ENCODE peak calls at places on chromosomes 3 and 15, in seven cellular contexts. F, H, Q, B, N, R and E are unnamed samples.

GRCh38 chr3:100954990-100955389 is 38.2 kb downstream of the ABI3BP start:
- DNase-seq in F (peak; percentile 95), H (no peak), Q (no peak), B (no peak), N (peak; percentile 20), R (no peak), E (peak; percentile 36)

GRCh38 chr15:82870727-82871576 is 61.5 kb downstream of the WHAMM start:
- DNase-seq in F (no peak), H (no peak), Q (no peak), B (no peak), N (peak; percentile 23), R (no peak), E (no peak)

GRCh38 chr15:70100495-70101331 is 3.0 kb upstream of the TLE3 start:
- DNase-seq in F (peak; percentile 59), H (peak; percentile 12), Q (peak; percentile 50), B (peak; percentile 51), N (peak; percentile 79), R (peak; percentile 80), E (peak; percentile 75)

GRCh38 chr3:59607628-59608027 is 557.8 kb upstream of the CFAP20DC start:
- DNase-seq in F (no peak), H (peak; percentile 34), Q (no peak), B (no peak), N (peak; percentile 23), R (no peak), E (peak; percentile 40)

GRCh38 chr3:119175869-119176756 is 2.7 kb downstream of the UPK1B start:
- DNase-seq in F (no peak), H (no peak), Q (no peak), B (no peak), N (peak; percentile 72), R (no peak), E (peak; percentile 83)

GRCh38 chr3:193992638-193993037 is 143.3 kb upstream of the HES1 start:
- DNase-seq in F (no peak), H (no peak), Q (no peak), B (no peak), N (no peak), R (no peak), E (no peak)

GRCh38 chr3:113953677-113954076 is 5.9 kb downstream of the ZDHHC23 start:
- DNase-seq in F (no peak), H (no peak), Q (no peak), B (no peak), N (no peak), R (no peak), E (no peak)

GRCh38 chr3:73516656-73517055 is 108.1 kb downstream of the PDZRN3 start:
- DNase-seq in F (no peak), H (no peak), Q (no peak), B (no peak), N (no peak), R (no peak), E (no peak)

GRCh38 chr3:48931944-48932580 is 13.4 kb downstream of the ARIH2 start:
- DNase-seq in F (no peak), H (no peak), Q (no peak), B (no peak), N (no peak), R (no peak), E (no peak)

GRCh38 chr3:38139652-38140051 is 1.2 kb downstream of the MYD88 start:
- DNase-seq in F (no peak), H (no peak), Q (no peak), B (no peak), N (no peak), R (peak; percentile 49), E (no peak)

GRCh38 chr3:27590437-27591320 is 106.5 kb upstream of the SLC4A7 start:
- DNase-seq in F (peak; percentile 53), H (no peak), Q (no peak), B (no peak), N (no peak), R (no peak), E (peak; percentile 41)

GRCh38 chr3:67389176-67389575 is 265.2 kb downstream of the SUCLG2 start:
- DNase-seq in F (no peak), H (no peak), Q (no peak), B (no peak), N (no peak), R (no peak), E (no peak)

GRCh38 chr3:143222505-143222904 is 102.9 kb downstream of the CHST2 start:
- DNase-seq in F (no peak), H (no peak), Q (no peak), B (no peak), N (no peak), R (no peak), E (no peak)

GRCh38 chr3:58620446-58620845 is 43.3 kb upstream of the FAM107A start:
- DNase-seq in F (no peak), H (no peak), Q (no peak), B (no peak), N (no peak), R (no peak), E (no peak)

GRCh38 chr3:120985242-120985641 is 77.2 kb downstream of the STXBP5L start:
- DNase-seq in F (no peak), H (no peak), Q (no peak), B (no peak), N (no peak), R (no peak), E (no peak)

GRCh38 chr3:114846252-114846651 is 300.8 kb downstream of the ZBTB20 start:
- DNase-seq in F (no peak), H (no peak), Q (no peak), B (no peak), N (no peak), R (peak; percentile 9), E (no peak)

GRCh38 chr3:138434276-138434874 is at the start of gene ESYT3:
- DNase-seq in F (no peak), H (peak; percentile 73), Q (peak; percentile 47), B (peak; percentile 48), N (peak; percentile 88), R (peak; percentile 97), E (peak; percentile 66)

GRCh38 chr3:154135511-154136173 is 14.5 kb downstream of the ARHGEF26 start:
- DNase-seq in F (no peak), H (peak; percentile 32), Q (no peak), B (no peak), N (no peak), R (no peak), E (peak; percentile 26)

GRCh38 chr3:157755254-157755653 is 252.0 kb upstream of the VEPH1 start:
- DNase-seq in F (no peak), H (no peak), Q (no peak), B (no peak), N (no peak), R (no peak), E (no peak)

GRCh38 chr15:49902791-49903481 is 216.1 kb downstream of the ATP8B4 start:
- DNase-seq in F (peak; percentile 12), H (no peak), Q (no peak), B (no peak), N (no peak), R (no peak), E (peak; percentile 26)

GRCh38 chr3:187694801-187695200 is 7.6 kb downstream of the RTP2 start:
- DNase-seq in F (peak; percentile 72), H (no peak), Q (no peak), B (no peak), N (no peak), R (no peak), E (no peak)

GRCh38 chr15:96374494-96374893 is 44.0 kb downstream of the NR2F2 start:
- DNase-seq in F (no peak), H (no peak), Q (no peak), B (no peak), N (no peak), R (no peak), E (peak; percentile 48)

GRCh38 chr3:30567139-30567753 is 39.2 kb upstream of the TGFBR2 start:
- DNase-seq in F (no peak), H (peak; percentile 15), Q (no peak), B (no peak), N (no peak), R (no peak), E (no peak)

GRCh38 chr15:39171944-39172368 is 408.9 kb upstream of the THBS1 start:
- DNase-seq in F (peak; percentile 96), H (peak; percentile 85), Q (no peak), B (peak; percentile 48), N (peak; percentile 85), R (peak; percentile 66), E (peak; percentile 97)
- TF ChIP-seq CTCF in F (peak; percentile 68), H (peak; percentile 89), Q (peak; percentile 51), B (no peak), N (peak; percentile 70), R (peak; percentile 49), E (peak; percentile 76)

DNA sequence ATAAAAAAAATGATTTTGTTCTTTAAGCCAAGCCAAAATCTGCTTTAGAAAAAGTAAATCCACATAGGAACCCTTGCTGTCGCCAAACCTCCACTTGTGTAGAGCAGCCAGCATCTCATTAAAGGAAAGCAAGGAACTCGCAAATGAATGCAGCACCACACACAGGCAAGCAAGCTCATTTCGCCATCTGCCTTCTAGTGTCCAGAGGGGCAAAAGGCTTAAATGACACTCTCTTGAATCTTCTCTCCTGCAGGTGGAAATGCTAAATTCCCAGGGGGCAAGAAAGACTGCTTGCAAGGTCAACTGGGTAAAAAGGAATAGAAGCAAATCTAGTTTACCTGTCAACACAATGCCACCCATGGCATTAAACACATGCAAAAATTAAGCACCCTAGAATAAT is 2.4 kb downstream of the MB21D2 start:
- DNase-seq in F (peak; percentile 53), H (peak; percentile 41), Q (no peak), B (no peak), N (peak; percentile 59), R (no peak), E (peak; percentile 51)
- TF ChIP-seq CTCF in F (peak; percentile 53), H (peak; percentile 26), Q (no peak), B (no peak), N (peak; percentile 39), R (no peak), E (peak; percentile 18)

GRCh38 chr3:141412087-141412935 is 44.0 kb downstream of the ZBTB38 start:
- DNase-seq in F (peak; percentile 90), H (peak; percentile 49), Q (no peak), B (no peak), N (peak; percentile 70), R (no peak), E (peak; percentile 89)

GRCh38 chr3:141412936-141413354 is 44.6 kb downstream of the ZBTB38 start:
- DNase-seq in F (no peak), H (peak; percentile 93), Q (no peak), B (no peak), N (peak; percentile 64), R (peak; percentile 93), E (peak; percentile 58)

GRCh38 chr3:141410861-141411771 is 42.8 kb downstream of the ZBTB38 start:
- DNase-seq in F (peak; percentile 64), H (no peak), Q (no peak), B (no peak), N (no peak), R (no peak), E (peak; percentile 56)

GRCh38 chr3:141408596-141408995 is 40.3 kb downstream of the ZBTB38 start:
- DNase-seq in F (no peak), H (no peak), Q (no peak), B (no peak), N (no peak), R (no peak), E (no peak)

GRCh38 chr3:141410408-141410807 is 42.1 kb downstream of the ZBTB38 start:
- DNase-seq in F (peak; percentile 74), H (no peak), Q (no peak), B (no peak), N (no peak), R (no peak), E (peak; percentile 72)
- TF ChIP-seq CTCF in F (peak; percentile 3), H (peak; percentile 51), Q (no peak), B (no peak), N (no peak), R (no peak), E (no peak)

GRCh38 chr3:125069452-125069851 is 13.7 kb upstream of the HEG1 start:
- DNase-seq in F (no peak), H (no peak), Q (no peak), B (no peak), N (no peak), R (no peak), E (no peak)
- TF ChIP-seq CTCF in F (no peak), H (no peak), Q (no peak), B (no peak), N (no peak), R (no peak), E (no peak)